ENCODE peak calls at places on chromosomes 3 and 15, in four cellular contexts. R is HepG2; O is upper lobe of right lung; P is CD8-positive, alpha-beta T cell. X is an unnamed sample.

GRCh38 chr3:32082727-32083126 is 23.7 kb upstream of the GPD1L start:
- DNase-seq in P (no peak), R (no peak), O (no peak), X (no peak)

GRCh38 chr3:130976706-130977105 is 49.9 kb downstream of the ASTE1 start:
- DNase-seq in P (no peak), O (no peak), R (no peak), X (no peak)

GRCh38 chr15:25058080-25058785 is 103.4 kb downstream of the SNRPN start:
- DNase-seq in O (peak; percentile 46), R (no peak), P (peak; percentile 31), X (no peak)

GRCh38 chr15:44804303-44805046 is 68.1 kb downstream of the TRIM69 start:
- DNase-seq in P (no peak), O (no peak), R (no peak), X (no peak)

GRCh38 chr3:127716334-127716733 is 43.6 kb downstream of the ABTB1 start:
- DNase-seq in P (no peak), R (no peak), O (no peak), X (no peak)

GRCh38 chr3:127464642-127465041 is 125.9 kb downstream of the TPRA1 start:
- DNase-seq in O (no peak), R (no peak), P (no peak), X (no peak)

GRCh38 chr15:40096094-40096876 is 12.4 kb downstream of the BMF start:
- DNase-seq in R (no peak), P (no peak), O (no peak), X (no peak)

GRCh38 chr15:100987143-100987542 is 68.0 kb downstream of the LRRK1 start:
- DNase-seq in P (no peak), R (no peak), O (no peak), X (no peak)

GRCh38 chr3:149968216-149968615 is 2.5 kb downstream of the PFN2 start:
- DNase-seq in O (no peak), R (no peak), P (no peak), X (no peak)

GRCh38 chr3:52456169-52456799 is 880 bp downstream of the NISCH start:
- DNase-seq in P (no peak), O (peak; percentile 66), R (no peak), X (no peak)

GRCh38 chr15:20351448-20351961 is 190.1 kb downstream of the GOLGA6L6 start:
- DNase-seq in O (peak; percentile 74), R (no peak), P (peak; percentile 50), X (no peak)

GRCh38 chr15:56950979-56951378 is 32.5 kb downstream of the TCF12 start:
- DNase-seq in P (no peak), O (no peak), R (no peak), X (no peak)

GRCh38 chr15:101046826-101047225 is 127.7 kb downstream of the LRRK1 start:
- DNase-seq in O (no peak), R (no peak), P (no peak), X (no peak)

GRCh38 chr3:157394361-157394760 is 42.3 kb upstream of the PTX3 start:
- DNase-seq in O (no peak), R (no peak), P (no peak), X (no peak)

GRCh38 chr15:53072077-53072476 is 281.9 kb upstream of the ONECUT1 start:
- DNase-seq in R (peak; percentile 35), P (no peak), O (peak; percentile 60), X (no peak)

GRCh38 chr15:80674245-80674614 is 20.9 kb upstream of the ABHD17C start:
- DNase-seq in R (no peak), O (no peak), P (no peak), X (no peak)

GRCh38 chr15:67945951-67946700 is 106.3 kb upstream of the RNU6-1 start:
- DNase-seq in O (no peak), P (no peak), R (peak; percentile 98), X (no peak)

GRCh38 chr3:171824824-171825221 is 14.5 kb upstream of the PLD1 start:
- DNase-seq in P (no peak), R (no peak), O (no peak), X (no peak)

GRCh38 chr3:158768881-158769518 is 32.9 kb upstream of the MFSD1 start:
- DNase-seq in R (peak; percentile 90), P (no peak), O (no peak), X (no peak)

GRCh38 chr15:67776600-67776999 is 48.7 kb upstream of the SKOR1 start:
- DNase-seq in R (no peak), O (no peak), P (no peak), X (no peak)

GRCh38 chr3:47283596-47284364 is 1.0 kb downstream of the KLHL18 start:
- DNase-seq in O (no peak), P (peak; percentile 48), R (no peak), X (no peak)

GRCh38 chr3:77599948-77600347 is 560.0 kb downstream of the ROBO2 start:
- DNase-seq in R (no peak), O (no peak), P (no peak), X (no peak)

GRCh38 chr15:57551717-57552677 is 39.7 kb upstream of the MYZAP start:
- DNase-seq in R (peak; percentile 52), P (no peak), O (no peak), X (no peak)

GRCh38 chr3:85360742-85361387 is 402.1 kb downstream of the CADM2 start:
- DNase-seq in P (no peak), O (no peak), R (peak; percentile 58), X (peak; percentile 21)

GRCh38 chr3:123679712-123680386 is 95.0 kb upstream of the HACD2 start:
- DNase-seq in O (no peak), P (no peak), R (no peak), X (no peak)

GRCh38 chr3:149732234-149732633 is 20.1 kb downstream of the COMMD2 start:
- DNase-seq in O (no peak), R (no peak), P (no peak), X (no peak)

GRCh38 chr15:66751579-66751978 is 49.5 kb downstream of the SMAD6 start:
- DNase-seq in P (peak; percentile 55), O (peak; percentile 53), R (peak; percentile 60), X (no peak)

GRCh38 chr15:47937834-47938233 is 183.0 kb upstream of the SLC24A5 start:
- DNase-seq in P (no peak), O (no peak), R (no peak), X (no peak)
- H3K27ac ChIP-seq in P (no peak overlapping the region), O (no peak overlapping the region), R (no peak overlapping the region), X (no peak overlapping the region)

GRCh38 chr15:81929557-81929956 is 116.3 kb downstream of the MEX3B start:
- DNase-seq in R (no peak), O (no peak), P (no peak), X (no peak)

DNA sequence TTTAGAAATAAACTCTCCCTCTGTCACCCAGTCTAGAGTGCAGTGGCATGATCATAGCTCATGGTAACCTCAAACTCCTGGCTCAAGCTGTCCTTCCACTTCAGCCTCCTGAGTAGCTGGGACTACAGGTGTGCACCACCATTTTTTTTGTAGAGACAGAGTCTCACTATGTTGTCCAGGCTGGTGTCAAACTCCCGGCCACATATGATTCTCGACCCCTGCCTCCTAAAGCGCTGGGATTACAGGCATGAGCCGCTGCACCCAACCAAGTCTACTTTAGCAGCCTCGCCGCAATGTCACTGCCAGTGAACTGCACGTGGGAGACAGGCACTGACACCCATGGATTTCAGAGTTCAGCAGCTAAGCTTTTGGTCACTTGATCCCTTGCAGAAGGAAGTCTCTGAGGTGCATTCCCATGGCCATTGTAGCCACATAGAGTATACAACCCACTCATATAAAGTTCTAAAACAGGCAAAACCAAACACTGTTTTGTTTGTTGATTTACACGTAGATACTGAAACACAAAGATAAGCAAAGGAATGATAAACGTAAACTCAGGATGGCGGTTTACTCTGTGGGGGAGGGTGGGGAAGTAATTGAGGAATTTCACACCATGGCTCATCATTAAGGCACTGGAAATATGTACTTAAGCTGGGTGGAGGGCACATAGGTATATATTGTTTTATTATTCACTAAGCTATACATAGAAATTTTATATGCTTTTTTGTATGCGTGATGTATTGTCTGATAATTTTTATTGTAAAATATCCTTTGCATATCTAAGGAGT is 115.0 kb downstream of the MEX3B start:
- DNase-seq in O (no peak), P (no peak), R (no peak), X (no peak)
- H3K27ac ChIP-seq in O (no peak overlapping the region), P (no peak overlapping the region), R (no peak overlapping the region), X (no peak overlapping the region)

GRCh38 chr3:71118406-71118805 is 465.1 kb downstream of the FOXP1 start:
- DNase-seq in R (no peak), P (no peak), O (no peak), X (no peak)
- H3K27ac ChIP-seq in R (no peak overlapping the region), P (no peak overlapping the region), O (no peak overlapping the region), X (no peak overlapping the region)

DNA sequence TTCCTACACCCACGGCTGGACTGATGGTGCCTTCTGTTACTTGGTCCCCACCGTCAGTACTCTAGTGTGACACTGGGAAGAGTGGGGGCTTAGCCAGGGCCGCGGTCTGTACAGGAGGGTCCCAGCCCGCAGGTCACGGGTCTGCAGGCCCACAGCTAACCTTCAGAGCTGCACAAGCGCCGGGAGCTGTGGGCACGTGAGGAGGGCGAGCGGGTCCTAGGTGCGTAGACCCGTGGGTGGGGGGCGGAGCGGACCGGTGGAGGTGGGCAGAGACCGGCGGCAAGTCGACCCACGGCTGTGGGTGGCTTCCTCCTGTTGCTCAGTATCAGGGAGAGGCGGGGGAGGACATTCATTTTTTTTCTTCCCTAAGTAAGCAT is 1.2 kb downstream of the TNFAIP8L3 start:
- DNase-seq in O (no peak), R (no peak), P (no peak), X (no peak)
- H3K27ac ChIP-seq in O (no peak overlapping the region), R (no peak overlapping the region), P (no peak overlapping the region), X (no peak overlapping the region)